ENCODE peak calls at places on chromosomes 12 and 14, in nine cellular contexts. One of them, this sample, is unnamed.
A peak's percentile ranks its signal among the peaks of the same experiment; 100 is the strongest.

GRCh38 chr14:99512110-99512449 is 30.9 kb downstream of the CCNK start:
- DNase-seq in ureter: peak; percentile 29
- DNase-seq in D341Med: no peak
- DNase-seq in AG08395: no peak
- DNase-seq in body of pancreas: no peak
- DNase-seq in LoVo: no peak
- DNase-seq in ascending aorta: no peak
- DNase-seq in neural crest cell: no peak
- DNase-seq in ELR: no peak
- DNase-seq in this sample: no peak

GRCh38 chr12:105805730-105806390 is 332.9 kb downstream of the NUAK1 start:
- DNase-seq in ureter: no peak
- DNase-seq in D341Med: no peak
- DNase-seq in AG08395: no peak
- DNase-seq in body of pancreas: no peak
- DNase-seq in LoVo: no peak
- DNase-seq in ascending aorta: no peak
- DNase-seq in neural crest cell: no peak
- DNase-seq in ELR: no peak
- DNase-seq in this sample: no peak

GRCh38 chr12:106022568-106023012 is 116.2 kb downstream of the NUAK1 start:
- DNase-seq in ureter: no peak
- DNase-seq in D341Med: peak; percentile 57
- DNase-seq in AG08395: no peak
- DNase-seq in body of pancreas: peak; percentile 14
- DNase-seq in LoVo: no peak
- DNase-seq in ascending aorta: no peak
- DNase-seq in neural crest cell: no peak
- DNase-seq in ELR: no peak
- DNase-seq in this sample: no peak

GRCh38 chr12:121893901-121894540 is 5.4 kb downstream of the PSMD9 start:
- DNase-seq in ureter: no peak
- DNase-seq in D341Med: peak; percentile 9
- DNase-seq in AG08395: peak; percentile 74
- DNase-seq in body of pancreas: peak; percentile 63
- DNase-seq in LoVo: peak; percentile 53
- DNase-seq in ascending aorta: no peak
- DNase-seq in neural crest cell: no peak
- DNase-seq in ELR: peak; percentile 80
- DNase-seq in this sample: no peak

GRCh38 chr12:113050808-113051207 is 5.7 kb upstream of the DTX1 start:
- DNase-seq in ureter: no peak
- DNase-seq in D341Med: no peak
- DNase-seq in AG08395: no peak
- DNase-seq in body of pancreas: no peak
- DNase-seq in LoVo: no peak
- DNase-seq in ascending aorta: no peak
- DNase-seq in neural crest cell: no peak
- DNase-seq in ELR: no peak
- DNase-seq in this sample: no peak

GRCh38 chr12:56014205-56014604 is 6.6 kb upstream of the IKZF4 start:
- DNase-seq in ureter: no peak
- DNase-seq in D341Med: no peak
- DNase-seq in AG08395: no peak
- DNase-seq in body of pancreas: no peak
- DNase-seq in LoVo: no peak
- DNase-seq in ascending aorta: no peak
- DNase-seq in neural crest cell: no peak
- DNase-seq in ELR: no peak
- DNase-seq in this sample: no peak

GRCh38 chr12:130451001-130451930 is 113.6 kb downstream of the PIWIL1 start:
- DNase-seq in ureter: no peak
- DNase-seq in D341Med: no peak
- DNase-seq in AG08395: no peak
- DNase-seq in body of pancreas: no peak
- DNase-seq in LoVo: no peak
- DNase-seq in ascending aorta: no peak
- DNase-seq in neural crest cell: no peak
- DNase-seq in ELR: no peak
- DNase-seq in this sample: no peak

GRCh38 chr14:51261151-51261550 is 21.1 kb downstream of the TMX1 start:
- DNase-seq in ureter: no peak
- DNase-seq in D341Med: no peak
- DNase-seq in AG08395: no peak
- DNase-seq in body of pancreas: no peak
- DNase-seq in LoVo: no peak
- DNase-seq in ascending aorta: no peak
- DNase-seq in neural crest cell: no peak
- DNase-seq in ELR: no peak
- DNase-seq in this sample: no peak

GRCh38 chr12:116690016-116690709 is 47.7 kb downstream of the SPRING1 start:
- DNase-seq in ureter: no peak
- DNase-seq in D341Med: no peak
- DNase-seq in AG08395: no peak
- DNase-seq in body of pancreas: no peak
- DNase-seq in LoVo: no peak
- DNase-seq in ascending aorta: no peak
- DNase-seq in neural crest cell: no peak
- DNase-seq in ELR: no peak
- DNase-seq in this sample: no peak

GRCh38 chr14:73489481-73490175 is 1.1 kb upstream of the RIOX1 start:
- DNase-seq in ureter: no peak
- DNase-seq in D341Med: no peak
- DNase-seq in AG08395: no peak
- DNase-seq in body of pancreas: no peak
- DNase-seq in LoVo: no peak
- DNase-seq in ascending aorta: no peak
- DNase-seq in neural crest cell: no peak
- DNase-seq in ELR: peak; percentile 57
- DNase-seq in this sample: no peak

GRCh38 chr12:124392991-124393790 is 98.3 kb downstream of the RFLNA start:
- DNase-seq in ureter: peak; percentile 91
- DNase-seq in D341Med: no peak
- DNase-seq in AG08395: peak; percentile 86
- DNase-seq in body of pancreas: peak; percentile 88
- DNase-seq in LoVo: no peak
- DNase-seq in ascending aorta: peak; percentile 96
- DNase-seq in neural crest cell: no peak
- DNase-seq in ELR: peak; percentile 64
- DNase-seq in this sample: peak; percentile 87

GRCh38 chr12:19744760-19745218 is 305.5 kb downstream of the AEBP2 start:
- DNase-seq in ureter: no peak
- DNase-seq in D341Med: no peak
- DNase-seq in AG08395: no peak
- DNase-seq in body of pancreas: no peak
- DNase-seq in LoVo: peak; percentile 47
- DNase-seq in ascending aorta: no peak
- DNase-seq in neural crest cell: no peak
- DNase-seq in ELR: peak; percentile 3
- DNase-seq in this sample: no peak

GRCh38 chr12:15638231-15638630 is 151.0 kb downstream of the EPS8 start:
- DNase-seq in ureter: no peak
- DNase-seq in D341Med: no peak
- DNase-seq in AG08395: no peak
- DNase-seq in body of pancreas: no peak
- DNase-seq in LoVo: no peak
- DNase-seq in ascending aorta: no peak
- DNase-seq in neural crest cell: no peak
- DNase-seq in ELR: no peak
- DNase-seq in this sample: no peak

GRCh38 chr12:52832451-52832850 is 1.7 kb downstream of the KRT79 start:
- DNase-seq in ureter: no peak
- DNase-seq in D341Med: no peak
- DNase-seq in AG08395: no peak
- DNase-seq in body of pancreas: no peak
- DNase-seq in LoVo: no peak
- DNase-seq in ascending aorta: no peak
- DNase-seq in neural crest cell: no peak
- DNase-seq in ELR: no peak
- DNase-seq in this sample: no peak

GRCh38 chr14:65239143-65239672 is 136.9 kb upstream of the MAX start:
- DNase-seq in ureter: no peak
- DNase-seq in D341Med: no peak
- DNase-seq in AG08395: peak; percentile 67
- DNase-seq in body of pancreas: peak; percentile 40
- DNase-seq in LoVo: no peak
- DNase-seq in ascending aorta: no peak
- DNase-seq in neural crest cell: no peak
- DNase-seq in ELR: peak; percentile 90
- DNase-seq in this sample: peak; percentile 59

GRCh38 chr12:25119020-25119419 is 75.9 kb downstream of the DNAI7 start:
- DNase-seq in ureter: no peak
- DNase-seq in D341Med: peak; percentile 30
- DNase-seq in AG08395: no peak
- DNase-seq in body of pancreas: no peak
- DNase-seq in LoVo: no peak
- DNase-seq in ascending aorta: no peak
- DNase-seq in neural crest cell: no peak
- DNase-seq in ELR: peak; percentile 12
- DNase-seq in this sample: no peak